ENCODE peak calls at places on chromosomes 4 and X, in six cellular contexts. Z, L, R, E, I and D are unnamed samples.

GRCh38 chrX:2664497-2664896 is 26.6 kb upstream of the CD99 start:
- DNase-seq in Z (no peak), L (no peak), R (no peak), E (no peak), I (no peak), D (no peak)

GRCh38 chr4:173167793-173168395 is 717 bp upstream of the GALNT7 start:
- DNase-seq in Z (peak), L (peak), R (peak), E (peak), I (peak), D (peak)

GRCh38 chrX:12824944-12825343 is 33.7 kb downstream of the PRPS2 start:
- DNase-seq in Z (no peak), L (no peak), R (no peak), E (no peak), I (no peak), D (no peak)

GRCh38 chr4:2332976-2333319 is 71.0 kb upstream of the MXD4 start:
- DNase-seq in Z (no peak), L (no peak), R (no peak), E (no peak), I (no peak), D (no peak)

GRCh38 chrX:150308532-150309157 is 54.5 kb upstream of the MAMLD1 start:
- DNase-seq in Z (no peak), L (no peak), R (no peak), E (no peak), I (no peak), D (no peak)

GRCh38 chr4:174398728-174399127 is 115.0 kb downstream of the CEP44 start:
- DNase-seq in Z (peak), L (no peak), R (no peak), E (no peak), I (peak), D (no peak)

GRCh38 chrX:131746491-131746968 is 202.7 kb downstream of the OR13H1 start:
- DNase-seq in Z (no peak), L (peak), R (peak), E (no peak), I (no peak), D (no peak)

GRCh38 chr4:107468812-107469211 is 251.2 kb downstream of the PAPSS1 start:
- DNase-seq in Z (peak), L (no peak), R (no peak), E (no peak), I (no peak), D (no peak)

GRCh38 chrX:47218280-47218919 is at the start of gene CDK16:
- DNase-seq in Z (peak), L (peak), R (peak), E (peak), I (peak), D (peak)

GRCh38 chr4:4923208-4923607 is 63.7 kb downstream of the MSX1 start:
- DNase-seq in Z (no peak), L (no peak), R (no peak), E (no peak), I (no peak), D (no peak)

GRCh38 chr4:115331241-115331640 is 217.8 kb upstream of the NDST4 start:
- DNase-seq in Z (no peak), L (no peak), R (no peak), E (no peak), I (no peak), D (no peak)

GRCh38 chrX:40663880-40664630 is 16.7 kb upstream of the CXorf38 start:
- DNase-seq in Z (peak), L (no peak), R (no peak), E (peak), I (peak), D (no peak)

GRCh38 chr4:41683321-41683720 is 65.2 kb downstream of the PHOX2B start:
- DNase-seq in Z (no peak), L (no peak), R (no peak), E (no peak), I (no peak), D (no peak)

GRCh38 chr4:155376387-155377268 is at the start of gene MAP9:
- DNase-seq in Z (peak), L (peak), R (peak), E (peak), I (peak), D (peak)

GRCh38 chr4:3254302-3255131 is 5.6 kb downstream of the MSANTD1 start:
- DNase-seq in Z (no peak), L (peak), R (no peak), E (peak), I (no peak), D (no peak)

GRCh38 chrX:30317308-30317707 is 8.1 kb upstream of the NR0B1 start:
- DNase-seq in Z (no peak), L (no peak), R (no peak), E (no peak), I (no peak), D (no peak)

GRCh38 chrX:107454302-107454701 is 4.8 kb downstream of the FRMPD3 start:
- DNase-seq in Z (no peak), L (no peak), R (no peak), E (no peak), I (peak), D (no peak)

GRCh38 chr4:170875868-170876267 is 786.1 kb upstream of the AADAT start:
- DNase-seq in Z (no peak), L (no peak), R (no peak), E (peak), I (peak), D (no peak)

GRCh38 chr4:136803430-136803829 is 728.9 kb downstream of the PCDH18 start:
- DNase-seq in Z (no peak), L (no peak), R (no peak), E (peak), I (no peak), D (peak)

GRCh38 chr4:181007751-181008150 is 1235.5 kb upstream of the TENM3 start:
- DNase-seq in Z (no peak), L (no peak), R (no peak), E (no peak), I (no peak), D (no peak)

GRCh38 chrX:66200855-66201795 is 37.1 kb downstream of the HEPH start:
- DNase-seq in Z (peak), L (no peak), R (no peak), E (no peak), I (peak), D (no peak)

GRCh38 chrX:136822337-136823095 is 41.8 kb upstream of the ARHGEF6 start:
- DNase-seq in Z (peak), L (no peak), R (no peak), E (no peak), I (no peak), D (no peak)

GRCh38 chr4:16745009-16745408 is 153.4 kb downstream of the LDB2 start:
- DNase-seq in Z (peak), L (no peak), R (no peak), E (peak), I (no peak), D (no peak)

GRCh38 chrX:13179100-13179499 is 134.7 kb upstream of the FAM9C start:
- DNase-seq in Z (no peak), L (no peak), R (no peak), E (no peak), I (peak), D (no peak)

GRCh38 chrX:47247999-47248320 is 15.2 kb downstream of the USP11 start:
- DNase-seq in Z (no peak), L (no peak), R (no peak), E (no peak), I (no peak), D (no peak)

GRCh38 chr4:149727663-149728062 is 88.0 kb downstream of the IQCM start:
- DNase-seq in Z (no peak), L (no peak), R (no peak), E (no peak), I (peak), D (no peak)

GRCh38 chr4:3437998-3438846 is 3.5 kb upstream of the HGFAC start:
- DNase-seq in Z (no peak), L (no peak), R (no peak), E (no peak), I (no peak), D (no peak)

GRCh38 chrX:11129546-11129945 is 18.4 kb downstream of the HCCS start:
- DNase-seq in Z (no peak), L (no peak), R (no peak), E (peak), I (no peak), D (no peak)

GRCh38 chr4:125961626-125962025 is 646.9 kb downstream of the FAT4 start:
- DNase-seq in Z (no peak), L (no peak), R (no peak), E (no peak), I (no peak), D (no peak)

GRCh38 chr4:79650794-79651431 is 242.9 kb upstream of the GK2 start:
- DNase-seq in Z (peak), L (no peak), R (no peak), E (no peak), I (peak), D (no peak)

GRCh38 chr4:70251250-70251944 is 9.0 kb downstream of the CSN3 start:
- DNase-seq in Z (no peak), L (no peak), R (no peak), E (no peak), I (no peak), D (no peak)

GRCh38 chrX:52990848-52991247 is 32.5 kb upstream of the FAM156A start:
- DNase-seq in Z (no peak), L (no peak), R (no peak), E (no peak), I (no peak), D (no peak)

GRCh38 chr4:37960098-37960497 is at the start of gene PTTG2:
- DNase-seq in Z (no peak), L (no peak), R (no peak), E (no peak), I (no peak), D (no peak)

GRCh38 chrX:916235-916609 is 285.6 kb downstream of the SHOX start:
- DNase-seq in Z (no peak), L (no peak), R (no peak), E (no peak), I (no peak), D (no peak)

GRCh38 chrX:6735235-6735634 is 200.3 kb upstream of the VCX3A start:
- DNase-seq in Z (no peak), L (no peak), R (no peak), E (no peak), I (no peak), D (no peak)

GRCh38 chr4:152501846-152502536 is 33.9 kb downstream of the FBXW7 start:
- DNase-seq in Z (no peak), L (no peak), R (no peak), E (no peak), I (no peak), D (no peak)

GRCh38 chrX:14125451-14125850 is 95.8 kb upstream of the GEMIN8 start:
- DNase-seq in Z (no peak), L (no peak), R (no peak), E (no peak), I (no peak), D (no peak)

GRCh38 chr4:3229964-3230363 is 19.0 kb upstream of the MSANTD1 start:
- DNase-seq in Z (no peak), L (no peak), R (no peak), E (no peak), I (no peak), D (no peak)